ENCODE peak calls at places on chromosomes 6 and 20, in four cellular contexts. V, I, G and P are unnamed samples.
A peak's percentile ranks its signal among the peaks of the same experiment; 100 is the strongest.

GRCh38 chr20:33789109-33789857 is 21.9 kb upstream of the CHMP4B start:
- DNase-seq in V (no peak), I (peak; percentile 70), G (no peak), P (no peak)

GRCh38 chr6:132746049-132746448 is 11.7 kb downstream of the VNN2 start:
- DNase-seq in G (no peak), I (no peak), V (no peak), P (no peak)

GRCh38 chr20:32965581-32966373 is 38.5 kb downstream of the SUN5 start:
- DNase-seq in I (no peak), V (no peak), G (no peak), P (peak; percentile 77)

GRCh38 chr20:23155141-23155590 is 69.0 kb upstream of the CD93 start:
- DNase-seq in V (no peak), I (no peak), G (no peak), P (no peak)

GRCh38 chr20:990293-990959 is 11.7 kb downstream of the RSPO4 start:
- DNase-seq in G (no peak), V (no peak), I (no peak), P (no peak)

GRCh38 chr20:52305843-52306242 is 114.3 kb upstream of the ZFP64 start:
- DNase-seq in G (no peak), V (peak; percentile 4), I (no peak), P (no peak)

GRCh38 chr6:139473239-139473701 is 98.8 kb upstream of the CITED2 start:
- DNase-seq in I (peak; percentile 26), G (no peak), V (no peak), P (peak; percentile 17)

GRCh38 chr6:159044899-159045727 is at the start of gene TAGAP:
- DNase-seq in G (no peak), V (peak; percentile 74), I (peak; percentile 72), P (peak; percentile 97)

GRCh38 chr6:146741609-146742008 is 142.8 kb downstream of the ADGB start:
- DNase-seq in G (no peak), V (no peak), I (no peak), P (no peak)

GRCh38 chr6:79557683-79558082 is 20.5 kb upstream of the LCA5 start:
- DNase-seq in V (no peak), I (no peak), G (no peak), P (no peak)

GRCh38 chr6:25010166-25010565 is 74.4 kb upstream of the RIPOR2 start:
- DNase-seq in G (no peak), V (no peak), I (no peak), P (no peak)

GRCh38 chr6:44001318-44001868 is 125.9 kb downstream of the MRPL14 start:
- DNase-seq in V (no peak), I (no peak), G (no peak), P (no peak)

GRCh38 chr6:138653435-138653834 is 120.1 kb upstream of the CCDC28A start:
- DNase-seq in V (no peak), G (no peak), I (no peak), P (no peak)

GRCh38 chr6:28944412-28945006 is 20.7 kb upstream of the TRIM27 start:
- DNase-seq in G (peak; percentile 77), V (no peak), I (peak; percentile 51), P (no peak)

GRCh38 chr6:159169193-159169555 is at the start of gene FNDC1:
- DNase-seq in G (peak; percentile 61), V (no peak), I (peak; percentile 44), P (no peak)

GRCh38 chr20:43824699-43825402 is 89.8 kb upstream of the TOX2 start:
- DNase-seq in I (no peak), V (no peak), G (peak; percentile 65), P (no peak)

GRCh38 chr6:152983637-152984386 is 971 bp upstream of the FBXO5 start:
- DNase-seq in I (peak; percentile 95), V (peak; percentile 94), G (peak; percentile 61), P (peak; percentile 88)

GRCh38 chr20:6504826-6505225 is 262.7 kb upstream of the BMP2 start:
- DNase-seq in V (no peak), I (no peak), G (no peak), P (no peak)

GRCh38 chr20:49104365-49104648 is 58.2 kb downstream of the CSE1L start:
- DNase-seq in G (no peak), I (no peak), V (no peak), P (no peak)